ENCODE peak calls at places on chromosomes 12 and 14, in four cellular contexts. E, F, P and K are unnamed samples.
A peak's percentile ranks its signal among the peaks of the same experiment; 100 is the strongest.

GRCh38 chr12:126483145-126484068 is 1418.2 kb downstream of the AACS start:
- DNase-seq in F (peak; percentile 25), E (no peak), P (no peak), K (no peak)

GRCh38 chr12:124295431-124296058 is 652 bp downstream of the RFLNA start:
- DNase-seq in E (no peak), F (no peak), P (no peak), K (no peak)

GRCh38 chr12:130968611-130969010 is 14.9 kb downstream of the ADGRD1 start:
- DNase-seq in P (no peak), F (no peak), E (no peak), K (no peak)

GRCh38 chr12:111412007-111412829 is 6.5 kb downstream of the SH2B3 start:
- DNase-seq in P (no peak), F (no peak), E (no peak), K (no peak)

GRCh38 chr14:74582910-74583581 is 29.0 kb downstream of the LTBP2 start:
- DNase-seq in F (no peak), P (no peak), E (no peak), K (no peak)

GRCh38 chr12:80190001-80190400 is 90.7 kb downstream of the OTOGL start:
- DNase-seq in P (no peak), E (no peak), F (no peak), K (no peak)

GRCh38 chr12:60498656-60499055 is 902.8 kb downstream of the SLC16A7 start:
- DNase-seq in P (no peak), E (no peak), F (no peak), K (no peak)

GRCh38 chr14:75059642-75060041 is 4.2 kb downstream of the ACYP1 start:
- DNase-seq in E (no peak), F (no peak), P (no peak), K (no peak)

GRCh38 chr14:38171197-38171596 is 36.5 kb upstream of the SSTR1 start:
- DNase-seq in P (no peak), E (no peak), F (peak; percentile 45), K (peak; percentile 79)

GRCh38 chr14:95763875-95764274 is 50.0 kb upstream of the TCL1A start:
- DNase-seq in F (no peak), E (no peak), P (no peak), K (no peak)

GRCh38 chr14:102046337-102047278 is 40.2 kb downstream of the HSP90AA1 start:
- DNase-seq in F (no peak), P (peak; percentile 82), E (no peak), K (no peak)

GRCh38 chr12:5003025-5003666 is 40.5 kb upstream of the KCNA5 start:
- DNase-seq in F (no peak), E (no peak), P (peak; percentile 76), K (no peak)

GRCh38 chr14:93195316-93195999 is 10.3 kb downstream of the LYSET start:
- DNase-seq in F (no peak), E (no peak), P (no peak), K (no peak)

GRCh38 chr12:82359115-82359478 is 768 bp downstream of the METTL25 start:
- DNase-seq in E (no peak), F (no peak), P (peak; percentile 22), K (no peak)

GRCh38 chr12:76984566-76984965 is 80.8 kb downstream of the E2F7 start:
- DNase-seq in E (no peak), F (no peak), P (no peak), K (no peak)

GRCh38 chr12:121536929-121537813 is 43.7 kb downstream of the KDM2B start:
- DNase-seq in P (peak; percentile 85), F (peak; percentile 14), E (peak; percentile 47), K (no peak)

GRCh38 chr12:89833337-89834252 is 125.0 kb upstream of the ATP2B1 start:
- DNase-seq in F (no peak), E (no peak), P (no peak), K (no peak)

DNA sequence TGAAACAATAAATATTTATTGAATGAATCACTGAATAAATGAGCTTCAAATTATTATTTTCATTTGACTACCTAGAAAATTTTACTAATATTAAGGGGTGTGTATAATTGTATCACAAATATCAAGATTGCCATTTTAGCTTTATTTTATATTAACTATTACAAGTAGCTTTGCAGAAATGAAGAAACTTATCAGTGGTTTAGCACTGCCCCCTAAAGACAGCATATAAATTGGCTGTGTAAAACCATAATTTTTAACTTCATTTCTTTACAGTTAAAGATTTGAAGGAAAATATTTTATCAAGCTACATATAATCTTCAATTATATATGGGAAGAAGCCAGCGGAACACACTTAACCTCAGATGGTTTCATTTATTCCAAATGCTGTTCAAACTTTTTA is 11.4 kb downstream of the GARIN6 start:
- DNase-seq in F (no peak), E (no peak), P (no peak), K (peak; percentile 7)
- TF ChIP-seq CTCF in F (peak; percentile 25), E (no peak), P (no peak), K (peak; percentile 60)

DNA sequence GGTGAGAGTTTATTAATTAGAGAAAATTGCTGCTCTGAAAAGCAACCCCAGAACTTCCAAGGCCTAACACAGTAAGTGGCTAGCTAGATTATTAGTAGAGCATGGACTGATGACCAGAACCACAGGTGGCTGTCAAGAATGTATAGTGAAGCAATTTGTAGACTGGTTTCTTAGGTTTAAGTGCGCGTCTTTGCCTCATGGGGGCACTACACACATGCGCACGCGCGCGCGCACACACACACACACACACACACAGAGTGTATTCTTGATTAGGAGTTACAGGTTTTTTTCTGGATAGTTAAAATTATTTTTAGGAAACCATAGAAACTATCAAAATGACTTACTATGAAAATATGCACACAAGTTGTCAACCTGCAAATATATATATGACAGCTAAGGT is 66.5 kb downstream of the BHLHE41 start:
- DNase-seq in P (no peak), E (no peak), F (no peak), K (no peak)
- TF ChIP-seq CTCF in P (no peak), E (no peak), F (no peak), K (peak; percentile 17)

GRCh38 chr14:99995700-99996356 is 69.4 kb upstream of the EVL start:
- DNase-seq in P (peak; percentile 49), F (no peak), E (no peak), K (no peak)
- TF ChIP-seq CTCF in P (peak; percentile 55), F (peak; percentile 61), E (peak; percentile 67), K (peak; percentile 86)

DNA sequence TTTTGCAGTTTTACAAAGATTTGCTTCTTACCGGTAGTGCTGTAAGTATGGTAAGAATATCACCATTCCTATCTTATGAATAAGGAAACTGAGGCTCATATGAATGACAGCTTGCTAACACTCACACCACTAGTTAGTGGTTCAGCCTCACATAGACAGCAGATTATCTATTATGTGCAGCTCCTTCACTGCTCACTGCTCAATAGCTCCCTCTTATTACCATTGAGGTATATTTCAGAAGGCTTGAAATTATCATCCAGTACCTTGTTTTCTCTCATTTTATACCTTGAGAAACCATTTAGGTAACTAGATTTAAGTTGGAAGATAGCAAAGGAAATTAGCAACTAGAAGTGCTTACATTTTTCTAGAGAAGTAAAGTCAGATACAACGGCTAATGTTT is 15.5 kb downstream of the RIC8B start:
- DNase-seq in P (no peak), F (no peak), E (no peak), K (no peak)
- TF ChIP-seq CTCF in P (no peak), F (no peak), E (no peak), K (peak; percentile 46)

GRCh38 chr12:66708704-66709443 is 30.0 kb upstream of the GRIP1 start:
- DNase-seq in F (no peak), E (no peak), P (no peak), K (no peak)
- TF ChIP-seq CTCF in F (peak; percentile 25), E (no peak), P (peak; percentile 45), K (peak; percentile 49)

DNA sequence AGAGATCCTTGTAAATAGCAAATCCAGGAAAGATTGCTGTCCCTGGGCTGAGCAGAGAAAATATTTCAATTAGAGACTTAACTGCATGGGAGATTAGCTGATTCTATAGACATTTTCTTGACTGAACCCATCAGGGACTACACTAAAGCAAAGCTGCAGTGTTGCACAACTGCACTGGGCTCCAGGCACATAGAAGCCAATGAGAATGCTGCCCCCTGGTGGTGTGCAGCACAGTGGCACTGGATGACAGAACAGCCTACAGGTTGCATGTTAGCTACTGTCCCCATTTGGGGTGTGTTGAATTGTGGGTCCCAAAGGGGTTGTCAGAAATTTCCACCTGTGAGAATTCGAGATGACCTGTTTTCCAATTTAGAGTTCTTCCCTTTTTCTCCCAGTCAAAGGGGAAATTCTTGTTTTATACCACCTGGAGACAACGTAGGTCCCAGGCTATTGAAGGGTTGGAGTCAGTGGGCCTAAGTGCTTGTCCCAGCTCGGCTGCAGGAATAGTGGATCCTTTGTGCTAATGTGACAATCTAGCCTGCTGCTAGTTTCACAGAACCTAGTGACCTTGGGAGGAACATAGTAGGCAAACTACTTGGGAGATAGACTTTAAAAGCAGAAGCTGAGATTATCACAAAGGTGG is 114.7 kb downstream of the SLC8A3 start:
- DNase-seq in P (peak; percentile 78), F (peak; percentile 16), E (no peak), K (peak; percentile 22)
- TF ChIP-seq CTCF in P (peak; percentile 96), F (peak; percentile 83), E (peak; percentile 14), K (peak; percentile 99)

DNA sequence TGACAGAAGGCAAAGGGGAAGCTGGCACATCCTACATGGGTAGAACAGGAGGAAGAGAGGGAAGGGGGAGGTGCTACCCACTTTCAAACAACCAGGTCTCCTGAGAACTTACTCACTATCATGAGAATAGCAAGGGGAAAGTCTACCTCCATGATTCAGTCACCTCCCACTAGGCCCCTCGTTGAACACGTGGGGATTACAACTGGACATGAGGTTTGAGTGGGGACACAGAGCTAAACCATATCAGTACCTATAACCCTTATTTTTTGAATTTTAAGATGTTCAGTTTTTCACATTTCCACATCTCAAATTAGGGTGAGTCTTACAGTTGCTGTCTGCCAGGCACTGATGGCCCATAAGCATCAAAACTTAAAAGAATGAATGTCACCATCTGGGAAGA is 80.2 kb upstream of the ST8SIA1 start:
- DNase-seq in E (no peak), P (no peak), F (no peak), K (no peak)
- TF ChIP-seq CTCF in E (no peak), P (no peak), F (no peak), K (no peak)